ENCODE peak calls at places on chromosomes 3 and 15, in nine cellular contexts. One of them, this sample, is unnamed.

GRCh38 chr3:64454179-64454578 is 228.9 kb upstream of the PRICKLE2 start:
- DNase-seq in cardiac fibroblast: peak
- DNase-seq in WTC11: no peak
- DNase-seq in DND-41: no peak
- DNase-seq in AG09319: no peak
- DNase-seq in endothelial cell: no peak
- DNase-seq in chondrocyte: no peak
- DNase-seq in A549: no peak
- DNase-seq in RWPE1: peak
- DNase-seq in this sample: no peak

GRCh38 chr3:157089455-157090221 is 70.3 kb downstream of the CCNL1 start:
- DNase-seq in A549: no peak
- DNase-seq in chondrocyte: no peak
- DNase-seq in RWPE1: no peak
- DNase-seq in endothelial cell: peak
- DNase-seq in DND-41: no peak
- DNase-seq in cardiac fibroblast: peak
- DNase-seq in WTC11: no peak
- DNase-seq in AG09319: no peak
- DNase-seq in this sample: no peak

GRCh38 chr15:33138000-33138399 is 56.5 kb downstream of the FMN1 start:
- DNase-seq in A549: no peak
- DNase-seq in chondrocyte: no peak
- DNase-seq in WTC11: no peak
- DNase-seq in endothelial cell: no peak
- DNase-seq in RWPE1: no peak
- DNase-seq in AG09319: no peak
- DNase-seq in cardiac fibroblast: no peak
- DNase-seq in DND-41: no peak
- DNase-seq in this sample: no peak

GRCh38 chr3:58023536-58023935 is 15.3 kb downstream of the FLNB start:
- DNase-seq in DND-41: no peak
- DNase-seq in A549: no peak
- DNase-seq in WTC11: no peak
- DNase-seq in cardiac fibroblast: no peak
- DNase-seq in chondrocyte: no peak
- DNase-seq in AG09319: no peak
- DNase-seq in endothelial cell: no peak
- DNase-seq in RWPE1: no peak
- DNase-seq in this sample: no peak

GRCh38 chr3:120147072-120147871 is 53.0 kb upstream of the GSK3B start:
- DNase-seq in endothelial cell: no peak
- DNase-seq in RWPE1: peak
- DNase-seq in chondrocyte: no peak
- DNase-seq in WTC11: peak
- DNase-seq in DND-41: peak
- DNase-seq in A549: no peak
- DNase-seq in AG09319: no peak
- DNase-seq in cardiac fibroblast: no peak
- DNase-seq in this sample: no peak

GRCh38 chr3:197408177-197408957 is 110.0 kb upstream of the DLG1 start:
- DNase-seq in A549: no peak
- DNase-seq in AG09319: no peak
- DNase-seq in DND-41: no peak
- DNase-seq in cardiac fibroblast: no peak
- DNase-seq in endothelial cell: no peak
- DNase-seq in chondrocyte: no peak
- DNase-seq in WTC11: no peak
- DNase-seq in RWPE1: no peak
- DNase-seq in this sample: no peak

GRCh38 chr15:82138306-82138705 is 92.5 kb upstream of the MEX3B start:
- DNase-seq in endothelial cell: no peak
- DNase-seq in A549: no peak
- DNase-seq in AG09319: no peak
- DNase-seq in DND-41: no peak
- DNase-seq in cardiac fibroblast: no peak
- DNase-seq in RWPE1: no peak
- DNase-seq in chondrocyte: no peak
- DNase-seq in WTC11: no peak
- DNase-seq in this sample: no peak

GRCh38 chr3:127092368-127092767 is 100.6 kb upstream of the PRR23E start:
- DNase-seq in chondrocyte: peak
- DNase-seq in AG09319: no peak
- DNase-seq in A549: no peak
- DNase-seq in DND-41: no peak
- DNase-seq in cardiac fibroblast: no peak
- DNase-seq in endothelial cell: no peak
- DNase-seq in RWPE1: no peak
- DNase-seq in WTC11: no peak
- DNase-seq in this sample: no peak

GRCh38 chr3:99781761-99782160 is 35.9 kb upstream of the CMSS1 start:
- DNase-seq in endothelial cell: no peak
- DNase-seq in chondrocyte: no peak
- DNase-seq in WTC11: no peak
- DNase-seq in RWPE1: no peak
- DNase-seq in DND-41: no peak
- DNase-seq in A549: no peak
- DNase-seq in cardiac fibroblast: peak
- DNase-seq in AG09319: no peak
- DNase-seq in this sample: no peak

DNA sequence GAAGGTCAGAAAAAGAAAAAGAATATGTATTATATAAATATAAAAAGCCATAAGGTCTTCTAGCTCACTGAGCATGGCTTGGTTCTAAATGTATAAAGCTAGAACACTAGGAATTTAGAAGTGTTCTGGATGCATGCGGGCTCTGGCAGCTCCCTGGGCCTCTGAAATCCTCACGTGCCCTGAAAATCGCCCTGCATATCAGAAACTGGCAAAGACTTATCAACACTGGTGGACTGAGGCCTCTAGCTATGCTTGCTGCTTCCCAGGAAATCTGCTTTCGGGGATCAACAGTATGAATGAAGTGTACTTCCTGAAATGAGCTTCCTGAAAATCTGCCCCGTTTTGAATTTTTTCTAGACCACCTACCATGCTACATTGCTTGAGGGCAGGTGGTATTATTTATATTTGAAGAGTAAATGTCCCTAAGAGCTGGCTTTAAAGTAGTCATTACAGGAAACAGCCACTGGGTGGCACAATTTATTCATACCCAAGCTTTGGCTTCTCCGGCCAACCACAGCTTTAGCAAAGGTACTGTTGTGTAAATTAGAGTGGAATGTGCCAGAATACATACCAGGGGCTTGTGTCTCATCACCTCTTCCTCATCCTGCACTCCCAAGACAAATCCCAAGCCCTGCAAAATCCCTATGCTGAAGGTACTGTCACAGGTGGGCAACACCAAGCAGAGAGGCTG is 17.7 kb downstream of the CRTAP start:
- DNase-seq in RWPE1: peak
- DNase-seq in AG09319: peak
- DNase-seq in DND-41: peak
- DNase-seq in endothelial cell: peak
- DNase-seq in cardiac fibroblast: peak
- DNase-seq in WTC11: peak
- DNase-seq in chondrocyte: no peak
- DNase-seq in A549: peak
- DNase-seq in this sample: peak
- TF ChIP-seq CTCF in RWPE1: peak
- TF ChIP-seq CTCF in AG09319: peak
- TF ChIP-seq CTCF in DND-41: peak
- TF ChIP-seq CTCF in endothelial cell: peak
- TF ChIP-seq CTCF in cardiac fibroblast: peak
- TF ChIP-seq CTCF in WTC11: peak
- TF ChIP-seq CTCF in chondrocyte: peak
- TF ChIP-seq CTCF in A549: peak
- TF ChIP-seq CTCF in this sample: peak

GRCh38 chr15:44298878-44299277 is 10.4 kb downstream of the GOLM2 start:
- DNase-seq in endothelial cell: no peak
- DNase-seq in chondrocyte: no peak
- DNase-seq in A549: peak
- DNase-seq in AG09319: no peak
- DNase-seq in WTC11: peak
- DNase-seq in cardiac fibroblast: peak
- DNase-seq in RWPE1: peak
- DNase-seq in DND-41: no peak
- DNase-seq in this sample: no peak
- TF ChIP-seq CTCF in endothelial cell: no peak
- TF ChIP-seq CTCF in chondrocyte: peak
- TF ChIP-seq CTCF in A549: peak
- TF ChIP-seq CTCF in AG09319: peak
- TF ChIP-seq CTCF in WTC11: peak
- TF ChIP-seq CTCF in cardiac fibroblast: peak
- TF ChIP-seq CTCF in RWPE1: no peak
- TF ChIP-seq CTCF in DND-41: peak
- TF ChIP-seq CTCF in this sample: peak

DNA sequence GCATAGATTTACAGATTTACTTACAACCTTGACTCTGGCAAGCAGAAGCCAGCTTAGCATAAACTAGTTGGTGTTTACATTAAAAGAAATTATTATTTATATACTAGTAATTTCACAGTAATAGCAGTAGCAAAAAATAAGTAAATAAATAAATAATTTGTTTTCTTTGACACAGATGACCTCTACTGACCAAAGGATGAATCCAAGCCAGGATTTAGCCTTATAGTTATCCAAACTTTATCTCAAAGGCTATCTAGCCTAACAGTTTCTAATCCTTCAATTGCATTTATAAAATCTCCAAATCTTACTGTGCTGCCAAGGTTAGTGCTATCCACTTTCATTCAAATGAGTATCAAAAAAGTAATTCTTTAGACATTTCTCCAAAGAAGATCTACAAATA is 64.3 kb downstream of the FRMD5 start:
- DNase-seq in AG09319: no peak
- DNase-seq in DND-41: no peak
- DNase-seq in A549: no peak
- DNase-seq in endothelial cell: no peak
- DNase-seq in cardiac fibroblast: peak
- DNase-seq in RWPE1: peak
- DNase-seq in chondrocyte: no peak
- DNase-seq in WTC11: no peak
- DNase-seq in this sample: no peak
- TF ChIP-seq CTCF in AG09319: peak
- TF ChIP-seq CTCF in DND-41: no peak
- TF ChIP-seq CTCF in A549: peak
- TF ChIP-seq CTCF in endothelial cell: no peak
- TF ChIP-seq CTCF in cardiac fibroblast: peak
- TF ChIP-seq CTCF in RWPE1: peak
- TF ChIP-seq CTCF in chondrocyte: peak
- TF ChIP-seq CTCF in WTC11: no peak
- TF ChIP-seq CTCF in this sample: no peak

DNA sequence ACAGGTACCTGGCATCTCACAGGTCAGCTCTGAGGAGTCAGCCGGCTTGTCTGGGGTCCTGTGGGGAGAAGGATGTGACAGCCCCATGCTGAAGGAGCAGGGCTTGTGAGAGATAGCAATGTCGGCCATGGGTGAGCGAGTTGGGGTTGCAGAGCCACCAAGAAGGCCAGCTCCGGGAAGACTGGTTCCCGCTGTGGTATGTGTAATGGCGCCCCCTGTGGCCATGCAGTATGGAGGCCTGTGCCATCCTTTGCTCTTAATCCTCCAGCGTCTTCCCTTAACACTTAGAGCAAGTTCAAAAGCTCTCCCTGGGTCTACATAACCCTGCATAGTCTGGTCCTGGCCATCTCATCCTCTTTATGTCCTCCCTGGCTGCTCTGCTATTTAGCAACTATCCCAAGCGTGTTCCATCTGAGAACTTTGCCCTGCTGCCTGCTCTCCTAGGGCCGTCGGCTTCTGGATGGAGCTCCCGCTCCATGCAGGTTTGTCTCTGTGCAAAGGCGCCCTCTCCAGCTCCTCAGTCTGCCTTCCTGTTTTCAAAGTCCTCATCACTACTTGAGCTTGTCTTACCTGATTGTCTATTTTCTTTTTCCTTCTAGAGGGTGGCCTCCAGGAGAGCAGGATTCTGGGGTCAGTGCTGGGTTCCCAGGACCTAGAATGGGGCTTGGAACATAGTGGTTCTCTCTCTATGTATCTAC is 40.8 kb upstream of the IQCF6 start:
- DNase-seq in A549: peak
- DNase-seq in RWPE1: no peak
- DNase-seq in chondrocyte: no peak
- DNase-seq in cardiac fibroblast: no peak
- DNase-seq in endothelial cell: peak
- DNase-seq in WTC11: peak
- DNase-seq in DND-41: peak
- DNase-seq in AG09319: no peak
- DNase-seq in this sample: no peak
- TF ChIP-seq CTCF in A549: no peak
- TF ChIP-seq CTCF in RWPE1: no peak
- TF ChIP-seq CTCF in chondrocyte: peak
- TF ChIP-seq CTCF in cardiac fibroblast: peak
- TF ChIP-seq CTCF in endothelial cell: peak
- TF ChIP-seq CTCF in WTC11: peak
- TF ChIP-seq CTCF in DND-41: peak
- TF ChIP-seq CTCF in AG09319: no peak
- TF ChIP-seq CTCF in this sample: peak

GRCh38 chr15:38038659-38039442 is 104.4 kb downstream of the TMCO5A start:
- DNase-seq in chondrocyte: no peak
- DNase-seq in AG09319: peak
- DNase-seq in WTC11: no peak
- DNase-seq in cardiac fibroblast: peak
- DNase-seq in A549: no peak
- DNase-seq in endothelial cell: no peak
- DNase-seq in RWPE1: peak
- DNase-seq in DND-41: no peak
- DNase-seq in this sample: no peak

GRCh38 chr15:38042707-38043445 is 108.4 kb downstream of the TMCO5A start:
- DNase-seq in WTC11: no peak
- DNase-seq in DND-41: no peak
- DNase-seq in endothelial cell: peak
- DNase-seq in AG09319: no peak
- DNase-seq in RWPE1: no peak
- DNase-seq in cardiac fibroblast: no peak
- DNase-seq in chondrocyte: no peak
- DNase-seq in A549: no peak
- DNase-seq in this sample: no peak

GRCh38 chr15:38041576-38041975 is 107.1 kb downstream of the TMCO5A start:
- DNase-seq in cardiac fibroblast: peak
- DNase-seq in endothelial cell: no peak
- DNase-seq in DND-41: no peak
- DNase-seq in chondrocyte: no peak
- DNase-seq in RWPE1: peak
- DNase-seq in A549: no peak
- DNase-seq in AG09319: no peak
- DNase-seq in WTC11: no peak
- DNase-seq in this sample: no peak

GRCh38 chr15:38036790-38037338 is 102.4 kb downstream of the TMCO5A start:
- DNase-seq in chondrocyte: no peak
- DNase-seq in DND-41: no peak
- DNase-seq in A549: no peak
- DNase-seq in WTC11: no peak
- DNase-seq in RWPE1: no peak
- DNase-seq in cardiac fibroblast: no peak
- DNase-seq in AG09319: no peak
- DNase-seq in endothelial cell: no peak
- DNase-seq in this sample: no peak

DNA sequence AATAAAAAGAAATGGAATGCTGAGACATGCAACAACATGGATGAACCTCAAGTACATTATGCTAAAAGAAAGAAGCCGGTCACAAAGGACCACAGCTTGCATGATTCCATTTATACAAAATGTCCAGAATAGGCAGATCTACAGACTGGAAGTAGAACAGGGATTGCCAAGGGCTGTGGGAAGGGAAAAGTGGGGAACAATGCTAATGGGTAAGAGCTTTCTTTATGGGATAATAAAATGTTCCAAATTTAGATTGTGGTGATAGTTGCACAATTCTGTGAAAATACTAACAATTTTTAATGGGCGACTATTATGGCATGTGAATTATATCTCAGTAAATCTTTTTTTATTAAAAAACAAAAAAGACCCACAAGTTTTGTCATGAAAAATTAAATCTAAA is 106.2 kb downstream of the TMCO5A start:
- DNase-seq in DND-41: no peak
- DNase-seq in A549: no peak
- DNase-seq in AG09319: no peak
- DNase-seq in cardiac fibroblast: no peak
- DNase-seq in RWPE1: no peak
- DNase-seq in endothelial cell: no peak
- DNase-seq in WTC11: no peak
- DNase-seq in chondrocyte: no peak
- DNase-seq in this sample: no peak
- TF ChIP-seq CTCF in DND-41: no peak
- TF ChIP-seq CTCF in A549: no peak
- TF ChIP-seq CTCF in AG09319: no peak
- TF ChIP-seq CTCF in cardiac fibroblast: no peak
- TF ChIP-seq CTCF in RWPE1: no peak
- TF ChIP-seq CTCF in endothelial cell: no peak
- TF ChIP-seq CTCF in WTC11: no peak
- TF ChIP-seq CTCF in chondrocyte: no peak
- TF ChIP-seq CTCF in this sample: no peak